ENCODE peak calls at places on chromosomes 13 and 19, in nine cellular contexts. T, Y, G, A, Q, O, J, L and X are unnamed samples.

GRCh38 chr19:41362143-41362847 is 1.7 kb downstream of the B9D2 start:
- DNase-seq in T (no peak), Y (no peak), G (no peak), A (no peak), Q (no peak), O (no peak), J (no peak), L (no peak), X (no peak)

GRCh38 chr19:8468761-8469458 is 24.1 kb downstream of the HNRNPM start:
- DNase-seq in T (no peak), Y (no peak), G (no peak), A (no peak), Q (no peak), O (no peak), J (no peak), L (no peak), X (no peak)

GRCh38 chr19:9705836-9706235 is 30.9 kb upstream of the ZNF562 start:
- DNase-seq in T (no peak), Y (no peak), G (no peak), A (no peak), Q (peak; percentile 19), O (no peak), J (no peak), L (no peak), X (no peak)

GRCh38 chr19:4929186-4929585 is 19.9 kb downstream of the UHRF1 start:
- DNase-seq in T (no peak), Y (no peak), G (no peak), A (no peak), Q (no peak), O (peak; percentile 33), J (peak; percentile 40), L (no peak), X (no peak)

GRCh38 chr13:20828540-20829364 is 55.0 kb upstream of the EEF1AKMT1 start:
- DNase-seq in T (peak; percentile 12), Y (no peak), G (no peak), A (no peak), Q (peak; percentile 85), O (no peak), J (peak; percentile 78), L (no peak), X (peak; percentile 9)

GRCh38 chr13:103908274-103908673 is 842.1 kb upstream of the SLC10A2 start:
- DNase-seq in T (no peak), Y (no peak), G (no peak), A (no peak), Q (no peak), O (no peak), J (no peak), L (no peak), X (no peak)

GRCh38 chr13:78659450-78660110 is 625 bp upstream of the OBI1 start:
- DNase-seq in T (no peak), Y (no peak), G (no peak), A (no peak), Q (no peak), O (no peak), J (peak; percentile 27), L (no peak), X (no peak)

GRCh38 chr13:36157475-36157874 is 26.3 kb upstream of the DCLK1 start:
- DNase-seq in T (no peak), Y (no peak), G (no peak), A (no peak), Q (peak; percentile 87), O (no peak), J (no peak), L (no peak), X (no peak)

GRCh38 chr19:17243854-17244617 is 1.7 kb downstream of the NR2F6 start:
- DNase-seq in T (peak; percentile 70), Y (no peak), G (peak; percentile 86), A (no peak), Q (no peak), O (peak; percentile 67), J (peak; percentile 68), L (no peak), X (no peak)

GRCh38 chr13:113920606-113921306 is 53.1 kb downstream of the C13orf46 start:
- DNase-seq in T (no peak), Y (no peak), G (no peak), A (peak; percentile 15), Q (no peak), O (no peak), J (no peak), L (no peak), X (no peak)

GRCh38 chr13:45105895-45106294 is 14.4 kb upstream of the GTF2F2 start:
- DNase-seq in T (no peak), Y (no peak), G (no peak), A (no peak), Q (no peak), O (no peak), J (peak; percentile 5), L (no peak), X (no peak)

GRCh38 chr19:51927859-51928258 is 587 bp downstream of the ZNF613 start:
- DNase-seq in T (no peak), Y (no peak), G (no peak), A (no peak), Q (no peak), O (no peak), J (no peak), L (no peak), X (no peak)

GRCh38 chr19:5090780-5091575 is 122.1 kb downstream of the KDM4B start:
- DNase-seq in T (no peak), Y (no peak), G (no peak), A (no peak), Q (peak; percentile 94), O (peak; percentile 57), J (peak; percentile 14), L (no peak), X (no peak)

GRCh38 chr19:33562636-33563035 is 41.0 kb upstream of the PEPD start:
- DNase-seq in T (no peak), Y (no peak), G (no peak), A (no peak), Q (no peak), O (no peak), J (no peak), L (no peak), X (no peak)

DNA sequence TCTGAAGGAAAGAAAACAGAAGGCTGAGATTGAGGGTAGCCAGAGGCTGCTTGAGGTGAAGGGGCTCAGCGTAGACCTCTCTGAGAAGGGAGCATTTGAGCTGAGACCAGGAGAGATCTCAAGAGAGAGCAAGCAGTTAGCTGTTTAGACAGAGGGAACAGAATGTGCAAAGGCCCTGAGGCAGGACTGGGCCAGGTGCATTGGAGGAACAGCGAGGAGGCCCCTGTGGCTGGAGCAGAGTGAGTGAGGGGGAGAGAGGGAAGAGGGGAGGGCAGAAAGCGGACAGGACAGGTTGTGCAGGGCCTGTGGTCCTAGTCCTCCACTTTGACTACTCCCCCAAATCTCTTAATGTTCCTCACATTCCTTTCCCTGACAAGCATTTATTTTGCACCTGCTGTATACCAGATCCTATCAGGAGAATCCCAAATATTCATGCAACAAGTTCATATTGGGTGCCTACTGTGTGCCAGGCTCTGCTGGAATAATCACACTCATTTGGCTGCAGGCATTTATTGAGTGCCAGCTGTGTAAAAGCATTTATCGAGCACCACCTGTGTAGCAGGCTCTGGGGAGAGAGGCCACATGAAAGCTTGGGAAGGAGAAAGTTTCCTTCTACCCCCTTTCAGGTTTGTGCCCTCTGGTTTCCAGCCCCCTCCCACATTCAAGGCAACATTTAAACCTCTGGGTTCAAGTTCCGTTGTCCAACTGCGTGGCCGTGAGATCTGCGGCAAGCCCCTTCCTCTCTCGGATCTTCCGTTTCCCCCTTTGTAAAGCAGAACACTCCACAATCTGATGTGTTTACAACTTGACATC is 36.5 kb downstream of the NFIC start:
- DNase-seq in T (no peak), Y (no peak), G (no peak), A (no peak), Q (no peak), O (no peak), J (no peak), L (no peak), X (no peak)
- H3K4me3 ChIP-seq in T (peak overlapping the region; percentile 27), Y (peak overlapping the region; percentile 69), G (peak overlapping the region; percentile 68), A (peak overlapping the region; percentile 52), Q (no peak overlapping the region), O (peak overlapping the region; percentile 41), J (no peak overlapping the region), L (no peak overlapping the region), X (peak overlapping the region; percentile 4)

GRCh38 chr13:94177041-94177440 is 302.4 kb downstream of the DCT start:
- DNase-seq in T (no peak), Y (no peak), G (no peak), A (no peak), Q (no peak), O (no peak), J (peak; percentile 22), L (no peak), X (no peak)

GRCh38 chr13:94174009-94174408 is 305.5 kb downstream of the DCT start:
- DNase-seq in T (no peak), Y (no peak), G (no peak), A (no peak), Q (no peak), O (no peak), J (no peak), L (no peak), X (no peak)

GRCh38 chr13:94176576-94176975 is 302.9 kb downstream of the DCT start:
- DNase-seq in T (no peak), Y (no peak), G (no peak), A (no peak), Q (no peak), O (no peak), J (no peak), L (no peak), X (no peak)

GRCh38 chr13:94173312-94173854 is 306.1 kb downstream of the DCT start:
- DNase-seq in T (no peak), Y (no peak), G (no peak), A (no peak), Q (no peak), O (no peak), J (peak; percentile 56), L (no peak), X (no peak)

DNA sequence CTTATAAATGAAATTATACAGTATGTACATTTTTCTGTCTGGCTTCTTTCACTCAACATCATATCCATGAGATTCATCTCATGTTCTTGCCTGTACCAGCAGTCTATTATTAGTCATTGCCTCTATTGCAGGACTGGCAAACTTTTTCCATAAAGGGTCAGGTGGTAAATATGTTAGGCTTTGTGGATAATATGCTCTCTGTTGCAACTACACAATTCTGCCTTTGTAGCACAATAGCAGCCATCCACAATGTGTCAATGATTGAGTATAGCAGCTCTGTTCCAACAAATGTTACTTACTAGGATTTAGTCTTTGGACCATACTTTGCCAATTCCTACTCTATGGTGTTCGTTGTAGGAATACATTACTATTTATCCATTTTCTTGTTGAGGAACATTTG is 304.4 kb downstream of the DCT start:
- DNase-seq in T (no peak), Y (no peak), G (no peak), A (no peak), Q (no peak), O (no peak), J (no peak), L (no peak), X (no peak)
- TF ChIP-seq CTCF in T (no peak), Y (no peak), G (no peak), A (no peak), Q (no peak), O (no peak), J (no peak), L (no peak), X (no peak)

GRCh38 chr13:61463027-61463426 is 47.4 kb upstream of the PCDH20 start:
- DNase-seq in T (no peak), Y (no peak), G (no peak), A (no peak), Q (no peak), O (no peak), J (no peak), L (no peak), X (peak; percentile 18)
- H3K4me3 ChIP-seq in T (no peak overlapping the region), Y (no peak overlapping the region), G (no peak overlapping the region), A (no peak overlapping the region), Q (no peak overlapping the region), O (no peak overlapping the region), J (no peak overlapping the region), L (no peak overlapping the region), X (no peak overlapping the region)

GRCh38 chr19:31185261-31185660 is 164.0 kb downstream of the TSHZ3 start:
- DNase-seq in T (no peak), Y (no peak), G (no peak), A (no peak), Q (peak; percentile 5), O (no peak), J (peak; percentile 1), L (no peak), X (no peak)
- TF ChIP-seq CTCF in T (no peak), Y (no peak), G (no peak), A (no peak), Q (peak; percentile 19), O (no peak), J (no peak), L (no peak), X (peak; percentile 9)